ENCODE peak calls at places on chromosomes 6 and 20, in eight cellular contexts. G is AG04450; E is effector memory CD4-positive, alpha-beta T cell; U is cardiac muscle cell; W is PC-3; V is CD8-positive, alpha-beta memory T cell; N is colonic mucosa; M is left ventricle myocardium inferior. Y is an unnamed sample.

GRCh38 chr6:140846518-140847277 is 1286.0 kb upstream of the GJE1 start:
- DNase-seq in G (no peak), E (no peak), U (no peak), W (peak; percentile 78), V (no peak), N (no peak), M (no peak), Y (no peak)

GRCh38 chr6:12369355-12369754 is 79.2 kb downstream of the EDN1 start:
- DNase-seq in G (no peak), E (no peak), U (no peak), W (no peak), V (no peak), N (no peak), M (no peak), Y (no peak)

GRCh38 chr6:116283191-116283590 is 3.5 kb upstream of the TSPYL1 start:
- DNase-seq in G (no peak), E (no peak), U (no peak), W (no peak), V (no peak), N (no peak), M (no peak), Y (no peak)

GRCh38 chr20:44802702-44803101 is 7.6 kb downstream of the RIMS4 start:
- DNase-seq in G (no peak), E (no peak), U (no peak), W (no peak), V (no peak), N (no peak), M (no peak), Y (no peak)

GRCh38 chr6:127119361-127120108 is 1.1 kb downstream of the RSPO3 start:
- DNase-seq in G (no peak), E (no peak), U (peak; percentile 42), W (no peak), V (no peak), N (no peak), M (no peak), Y (no peak)

GRCh38 chr6:13917141-13917540 is 7.6 kb upstream of the RNF182 start:
- DNase-seq in G (no peak), E (no peak), U (no peak), W (no peak), V (no peak), N (no peak), M (no peak), Y (no peak)

GRCh38 chr6:43630980-43631619 is 2.0 kb upstream of the GTPBP2 start:
- DNase-seq in G (no peak), E (no peak), U (no peak), W (no peak), V (no peak), N (no peak), M (no peak), Y (no peak)

GRCh38 chr6:15572296-15573016 is 90.4 kb downstream of the DTNBP1 start:
- DNase-seq in G (no peak), E (no peak), U (no peak), W (no peak), V (no peak), N (no peak), M (no peak), Y (no peak)

GRCh38 chr6:170076466-170077165 is 214.3 kb downstream of the DLL1 start:
- DNase-seq in G (no peak), E (no peak), U (no peak), W (no peak), V (no peak), N (no peak), M (no peak), Y (no peak)

GRCh38 chr6:139395891-139396299 is 21.4 kb upstream of the CITED2 start:
- DNase-seq in G (no peak), E (no peak), U (peak; percentile 19), W (no peak), V (no peak), N (no peak), M (no peak), Y (no peak)

GRCh38 chr6:96015321-96015790 is 418 bp upstream of the FUT9 start:
- DNase-seq in G (no peak), E (no peak), U (peak; percentile 46), W (no peak), V (no peak), N (no peak), M (no peak), Y (no peak)

GRCh38 chr6:139895205-139895793 is 520.9 kb upstream of the CITED2 start:
- DNase-seq in G (no peak), E (no peak), U (no peak), W (peak; percentile 15), V (no peak), N (no peak), M (no peak), Y (no peak)

GRCh38 chr6:2181567-2181966 is 63.8 kb downstream of the GMDS start:
- DNase-seq in G (no peak), E (no peak), U (no peak), W (no peak), V (no peak), N (no peak), M (no peak), Y (no peak)

GRCh38 chr20:29741594-29741893 is 1515.9 kb upstream of the DEFB115 start:
- DNase-seq in G (no peak), E (no peak), U (no peak), W (no peak), V (no peak), N (no peak), M (no peak), Y (no peak)
- H3K9me3 ChIP-seq in G (peaks cover 53% of the 10 kb centered on the region), E (no peaks in the 10 kb centered on the region), U (no peaks in the 10 kb centered on the region), W (peaks cover 8% of the 10 kb centered on the region), V (no peaks in the 10 kb centered on the region), N (no peaks in the 10 kb centered on the region), M (peaks cover 58% of the 10 kb centered on the region), Y (no peaks in the 10 kb centered on the region)

GRCh38 chr6:30282522-30282921 is 44.2 kb upstream of the TRIM39 start:
- DNase-seq in G (no peak), E (no peak), U (no peak), W (no peak), V (no peak), N (no peak), M (no peak), Y (no peak)

GRCh38 chr6:30283761-30284160 is 43.0 kb upstream of the TRIM39 start:
- DNase-seq in G (no peak), E (no peak), U (no peak), W (no peak), V (no peak), N (no peak), M (no peak), Y (no peak)

DNA sequence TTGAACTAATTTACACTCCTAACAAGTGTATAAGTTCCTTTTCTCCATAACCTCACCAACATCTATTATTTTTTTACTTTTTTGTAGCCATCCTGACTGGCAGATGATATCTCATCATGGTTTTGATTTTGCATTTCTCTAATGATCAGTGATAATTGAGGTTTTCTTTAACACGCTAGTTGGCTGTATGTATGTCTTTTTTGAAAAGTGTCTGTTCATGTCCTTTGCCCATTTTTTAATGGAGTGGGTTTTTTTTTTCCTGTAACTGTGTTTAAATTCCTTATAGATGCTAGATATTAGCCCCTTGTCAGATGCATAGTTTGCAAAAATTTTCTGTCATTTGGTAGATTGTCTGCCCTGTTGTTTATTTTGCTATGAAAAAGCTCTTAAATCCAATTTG is 39.6 kb upstream of the TRIM39 start:
- DNase-seq in G (no peak), E (no peak), U (no peak), W (no peak), V (no peak), N (no peak), M (no peak), Y (no peak)
- H3K9me3 ChIP-seq in G (peaks cover 27% of the 10 kb centered on the region), E (peaks cover 36% of the 10 kb centered on the region), U (no peaks in the 10 kb centered on the region), W (peaks cover 9% of the 10 kb centered on the region), V (peaks cover 33% of the 10 kb centered on the region), N (peaks cover 11% of the 10 kb centered on the region), M (peaks cover 61% of the 10 kb centered on the region), Y (peaks cover 30% of the 10 kb centered on the region)

DNA sequence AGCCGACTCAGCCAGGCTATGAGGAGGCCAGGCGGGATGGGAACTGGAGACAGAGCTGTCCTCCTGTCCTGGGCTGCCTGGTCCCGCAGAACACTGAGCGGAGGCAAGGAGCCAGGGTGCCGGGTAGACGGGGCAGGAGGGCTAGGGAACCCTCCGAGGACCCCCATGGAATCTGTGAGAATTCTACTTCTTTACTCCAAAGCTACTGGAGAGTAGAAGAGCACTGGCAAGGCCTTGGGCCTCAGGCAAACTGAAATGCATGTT is 14.9 kb downstream of the DACT2 start:
- DNase-seq in G (no peak), E (no peak), U (no peak), W (no peak), V (no peak), N (no peak), M (no peak), Y (no peak)
- H3K9me3 ChIP-seq in G (peaks cover 87% of the 10 kb centered on the region), E (no peaks in the 10 kb centered on the region), U (no peaks in the 10 kb centered on the region), W (no peaks in the 10 kb centered on the region), V (no peaks in the 10 kb centered on the region), N (no peaks in the 10 kb centered on the region), M (no peaks in the 10 kb centered on the region), Y (no peaks in the 10 kb centered on the region)

DNA sequence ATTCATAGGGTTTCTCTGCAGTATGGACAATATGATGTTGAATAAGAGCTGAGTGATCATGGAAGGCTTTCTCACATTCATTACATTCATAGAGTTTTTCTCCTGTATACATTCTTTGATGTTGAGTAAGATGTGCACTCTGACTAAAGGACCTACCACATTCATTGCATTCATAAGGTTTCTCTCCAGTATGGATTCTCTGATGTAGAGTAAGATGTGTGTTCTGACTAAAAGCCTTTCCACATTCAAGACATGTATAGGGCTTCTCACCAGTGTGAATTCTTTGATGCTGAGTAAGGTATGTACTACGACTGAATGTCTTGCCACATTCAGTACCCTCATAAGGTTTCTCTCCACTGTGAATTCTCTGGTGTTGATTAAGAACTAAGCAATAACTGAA is 29.3 kb upstream of the ZNF391 start:
- DNase-seq in G (no peak), E (no peak), U (no peak), W (no peak), V (no peak), N (no peak), M (no peak), Y (no peak)
- H3K9me3 ChIP-seq in G (no peaks in the 10 kb centered on the region), E (peaks cover 23% of the 10 kb centered on the region), U (peaks cover 5% of the 10 kb centered on the region), W (peaks cover 54% of the 10 kb centered on the region), V (peaks cover 30% of the 10 kb centered on the region), N (peaks cover 6% of the 10 kb centered on the region), M (peaks cover 80% of the 10 kb centered on the region), Y (peaks cover 10% of the 10 kb centered on the region)

DNA sequence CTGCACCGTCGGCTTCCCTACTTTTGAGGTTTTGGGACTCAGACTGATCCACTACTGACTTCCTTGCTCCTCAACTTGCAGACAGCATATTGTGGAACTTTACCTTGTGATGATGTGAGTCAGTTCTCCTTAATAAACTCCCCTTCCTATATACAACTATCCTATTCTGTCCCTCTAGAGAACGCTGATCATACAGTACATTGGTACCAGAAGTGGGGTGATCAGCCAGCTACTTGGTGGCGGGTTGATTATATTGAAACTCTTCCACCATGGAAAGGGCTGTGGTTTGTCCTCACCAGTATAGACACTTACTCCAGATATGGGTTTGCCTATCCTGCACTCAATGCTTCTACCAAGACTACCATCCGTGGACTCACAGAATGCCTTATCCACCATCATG is 7.6 kb upstream of the TAF4 start:
- DNase-seq in G (no peak), E (no peak), U (no peak), W (no peak), V (no peak), N (no peak), M (no peak), Y (no peak)
- H3K9me3 ChIP-seq in G (peaks cover 30% of the 10 kb centered on the region), E (peaks cover 12% of the 10 kb centered on the region), U (no peaks in the 10 kb centered on the region), W (peaks cover 9% of the 10 kb centered on the region), V (no peaks in the 10 kb centered on the region), N (no peaks in the 10 kb centered on the region), M (peaks cover 32% of the 10 kb centered on the region), Y (peaks cover 3% of the 10 kb centered on the region)

GRCh38 chr6:38531134-38531533 is 108.6 kb downstream of the BTBD9 start:
- DNase-seq in G (no peak), E (no peak), U (no peak), W (no peak), V (no peak), N (no peak), M (no peak), Y (no peak)
- H3K9me3 ChIP-seq in G (peaks cover 4% of the 10 kb centered on the region), E (no peaks in the 10 kb centered on the region), U (no peaks in the 10 kb centered on the region), W (no peaks in the 10 kb centered on the region), V (peaks cover 6% of the 10 kb centered on the region), N (no peaks in the 10 kb centered on the region), M (peaks cover 11% of the 10 kb centered on the region), Y (no peaks in the 10 kb centered on the region)